ENCODE peak calls at places on chromosome 18, in ten cellular contexts. F is neural progenitor cell; G is CD8-positive, alpha-beta memory T cell; J is PC-9; L is upper lobe of right lung; H is thyroid gland; K is small intestine; X is hepatocyte; M is lung; U is brain microvascular endothelial cell. E is an unnamed sample.

GRCh38 chr18:12326711-12327460 is 18.8 kb downstream of the TUBB6 start:
- DNase-seq in F (no peak), G (no peak), J (no peak), L (no peak), H (no peak), K (no peak), X (no peak), M (no peak), U (no peak), E (no peak)

GRCh38 chr18:29147944-29148343 is 971.0 kb upstream of the CDH2 start:
- DNase-seq in F (peak; percentile 7), G (no peak), J (no peak), L (no peak), H (no peak), K (no peak), X (peak; percentile 19), M (no peak), U (peak; percentile 57), E (no peak)

GRCh38 chr18:5646739-5647138 is 102.9 kb upstream of the EPB41L3 start:
- DNase-seq in F (no peak), G (no peak), J (no peak), L (no peak), H (no peak), K (no peak), X (no peak), M (no peak), U (no peak), E (no peak)

GRCh38 chr18:5309888-5310470 is 14.5 kb upstream of the ZBTB14 start:
- DNase-seq in F (no peak), G (peak; percentile 51), J (no peak), L (no peak), H (no peak), K (peak; percentile 57), X (no peak), M (no peak), U (no peak), E (no peak)

GRCh38 chr18:35088931-35089330 is 47.7 kb downstream of the MAPRE2 start:
- DNase-seq in F (no peak), G (no peak), J (no peak), L (no peak), H (no peak), K (no peak), X (no peak), M (no peak), U (peak; percentile 26), E (no peak)

GRCh38 chr18:56492136-56492535 is 146.3 kb downstream of the TXNL1 start:
- DNase-seq in F (no peak), G (no peak), J (no peak), L (no peak), H (no peak), K (no peak), X (no peak), M (no peak), U (no peak), E (no peak)

GRCh38 chr18:55506074-55506473 is 81.9 kb downstream of the TCF4 start:
- DNase-seq in F (no peak), G (no peak), J (no peak), L (no peak), H (no peak), K (no peak), X (no peak), M (no peak), U (no peak), E (no peak)

GRCh38 chr18:77160515-77160914 is 27.9 kb upstream of the MBP start:
- DNase-seq in F (peak; percentile 31), G (no peak), J (no peak), L (no peak), H (no peak), K (no peak), X (no peak), M (no peak), U (no peak), E (no peak)

GRCh38 chr18:39527465-39527864 is 1961.9 kb upstream of the CELF4 start:
- DNase-seq in F (no peak), G (no peak), J (no peak), L (no peak), H (no peak), K (no peak), X (no peak), M (no peak), U (no peak), E (no peak)

GRCh38 chr18:7950380-7951143 is 383.4 kb downstream of the PTPRM start:
- DNase-seq in F (no peak), G (no peak), J (peak; percentile 88), L (no peak), H (no peak), K (peak; percentile 77), X (peak; percentile 59), M (no peak), U (peak; percentile 85), E (no peak)

GRCh38 chr18:5122270-5122669 is 74.8 kb downstream of the AKAIN1 start:
- DNase-seq in F (no peak), G (peak; percentile 8), J (no peak), L (no peak), H (no peak), K (no peak), X (peak; percentile 15), M (no peak), U (no peak), E (no peak)

GRCh38 chr18:11951390-11951851 is 29.9 kb upstream of the IMPA2 start:
- DNase-seq in F (peak; percentile 21), G (no peak), J (no peak), L (no peak), H (no peak), K (no peak), X (peak; percentile 30), M (no peak), U (no peak), E (peak; percentile 51)

GRCh38 chr18:59021500-59021899 is 118.2 kb upstream of the SEC11C start:
- DNase-seq in F (no peak), G (no peak), J (no peak), L (no peak), H (peak; percentile 13), K (peak; percentile 13), X (no peak), M (no peak), U (no peak), E (no peak)

GRCh38 chr18:42001801-42002200 is 46.8 kb downstream of the PIK3C3 start:
- DNase-seq in F (no peak), G (no peak), J (no peak), L (no peak), H (no peak), K (no peak), X (no peak), M (no peak), U (no peak), E (no peak)

GRCh38 chr18:26205318-26205717 is 20.9 kb upstream of the TAF4B start:
- DNase-seq in F (no peak), G (no peak), J (no peak), L (no peak), H (no peak), K (no peak), X (no peak), M (no peak), U (no peak), E (no peak)

GRCh38 chr18:39962546-39962945 is 1992.5 kb upstream of the PIK3C3 start:
- DNase-seq in F (no peak), G (no peak), J (peak; percentile 36), L (no peak), H (no peak), K (no peak), X (no peak), M (no peak), U (no peak), E (no peak)

GRCh38 chr18:9681217-9681616 is 26.9 kb upstream of the RAB31 start:
- DNase-seq in F (peak; percentile 46), G (no peak), J (no peak), L (no peak), H (no peak), K (no peak), X (no peak), M (no peak), U (no peak), E (no peak)

GRCh38 chr18:67001052-67001451 is 397.2 kb upstream of the CDH19 start:
- DNase-seq in F (no peak), G (no peak), J (no peak), L (no peak), H (no peak), K (no peak), X (peak; percentile 12), M (no peak), U (no peak), E (no peak)

DNA sequence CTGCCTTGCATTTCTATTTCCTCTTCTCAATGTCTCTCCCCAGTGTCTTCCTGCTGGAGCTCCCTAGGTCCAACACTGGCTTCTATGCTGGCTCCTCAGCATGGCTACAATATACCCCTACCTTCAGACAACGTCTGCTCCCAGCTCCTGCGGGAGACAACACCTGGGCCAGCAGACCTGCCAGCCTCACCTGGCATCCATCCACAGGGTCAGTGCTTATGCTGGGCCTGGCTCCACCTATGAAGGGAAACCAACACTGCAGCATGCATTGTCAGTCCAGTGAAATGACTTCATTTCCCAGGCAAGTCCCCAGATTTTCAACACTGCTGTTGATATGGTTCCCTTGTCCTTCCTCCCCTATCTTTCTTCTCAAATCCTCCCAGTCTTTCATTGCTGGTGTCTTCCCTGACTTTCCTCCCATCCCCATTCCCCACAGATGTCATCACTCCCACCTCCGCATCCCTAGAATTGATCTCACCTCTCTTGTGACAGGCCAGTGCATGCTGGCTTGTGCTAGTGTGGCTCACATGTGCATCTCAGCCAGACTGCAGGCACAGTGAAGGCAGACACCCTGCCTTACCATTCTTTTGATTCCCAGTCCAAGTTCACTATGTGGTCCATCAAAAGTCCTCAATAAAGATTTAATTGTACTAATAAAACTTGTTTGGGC is 98.0 kb downstream of the MYO5B start:
- DNase-seq in F (no peak), G (no peak), J (no peak), L (no peak), H (peak; percentile 69), K (no peak), X (no peak), M (no peak), U (no peak), E (no peak)
- H3K27ac ChIP-seq in F (no peak overlapping the region), G (no peak overlapping the region), J (peak overlapping the region; percentile 97), L (no peak overlapping the region), H (no peak overlapping the region), K (no peak overlapping the region), X (no peak overlapping the region), M (no peak overlapping the region), U (no peak overlapping the region), E (no peak overlapping the region)

GRCh38 chr18:37253424-37254255 is 312.0 kb downstream of the CELF4 start:
- DNase-seq in F (peak; percentile 89), G (no peak), J (no peak), L (peak; percentile 70), H (peak; percentile 29), K (peak; percentile 17), X (peak; percentile 89), M (no peak), U (no peak), E (peak; percentile 66)
- H3K4me3 ChIP-seq in F (peak overlapping the region; percentile 84), G (no peak overlapping the region), J (peak overlapping the region; percentile 36), L (peak overlapping the region; percentile 39), H (no peak overlapping the region), K (no peak overlapping the region), X (peak overlapping the region; percentile 45), M (no peak overlapping the region), U (peak overlapping the region; percentile 27), E (no peak overlapping the region)

GRCh38 chr18:14768241-14768640 is 20.3 kb downstream of the ANKRD30B start:
- DNase-seq in F (no peak), G (no peak), J (no peak), L (no peak), H (no peak), K (no peak), X (no peak), M (no peak), U (no peak), E (no peak)
- H3K27ac ChIP-seq in F (no peak overlapping the region), G (no peak overlapping the region), J (peak overlapping the region; percentile 81), L (no peak overlapping the region), H (no peak overlapping the region), K (no peak overlapping the region), X (no peak overlapping the region), M (no peak overlapping the region), U (no peak overlapping the region), E (no peak overlapping the region)

GRCh38 chr18:57529151-57529550 is 57.4 kb downstream of the FECH start:
- DNase-seq in F (no peak), G (no peak), J (no peak), L (no peak), H (no peak), K (no peak), X (no peak), M (no peak), U (no peak), E (no peak)
- H3K4me3 ChIP-seq in F (no peak overlapping the region), G (no peak overlapping the region), J (no peak overlapping the region), L (no peak overlapping the region), H (no peak overlapping the region), K (no peak overlapping the region), X (no peak overlapping the region), M (no peak overlapping the region), U (no peak overlapping the region), E (no peak overlapping the region)

E was measured in spleen.